ENCODE peak calls at places on chromosomes 3 and 15, in four cellular contexts. One of them, this sample, is unnamed.

GRCh38 chr3:37197810-37198371 is 23.5 kb upstream of the LRRFIP2 start:
- DNase-seq in right atrium auricular region: no peak
- DNase-seq in sigmoid colon: no peak
- DNase-seq in OCI-LY7: no peak
- DNase-seq in this sample: no peak

GRCh38 chr3:171028025-171028778 is 1.7 kb upstream of the SLC2A2 start:
- DNase-seq in right atrium auricular region: no peak
- DNase-seq in OCI-LY7: no peak
- DNase-seq in sigmoid colon: peak; percentile 74
- DNase-seq in this sample: no peak

GRCh38 chr3:29926391-29926790 is 645.5 kb downstream of the RBMS3 start:
- DNase-seq in sigmoid colon: no peak
- DNase-seq in OCI-LY7: no peak
- DNase-seq in right atrium auricular region: no peak
- DNase-seq in this sample: no peak

GRCh38 chr3:66490984-66491383 is 9.8 kb downstream of the LRIG1 start:
- DNase-seq in right atrium auricular region: no peak
- DNase-seq in OCI-LY7: peak; percentile 39
- DNase-seq in sigmoid colon: no peak
- DNase-seq in this sample: no peak

GRCh38 chr15:49830411-49830810 is 209.6 kb downstream of the DTWD1 start:
- DNase-seq in sigmoid colon: no peak
- DNase-seq in right atrium auricular region: no peak
- DNase-seq in OCI-LY7: no peak
- DNase-seq in this sample: no peak

GRCh38 chr3:104909721-104910120 is 457.0 kb upstream of the ALCAM start:
- DNase-seq in sigmoid colon: no peak
- DNase-seq in OCI-LY7: no peak
- DNase-seq in right atrium auricular region: no peak
- DNase-seq in this sample: no peak

GRCh38 chr3:195752538-195753331 is 32.0 kb downstream of the MUC20 start:
- DNase-seq in OCI-LY7: peak; percentile 16
- DNase-seq in right atrium auricular region: no peak
- DNase-seq in sigmoid colon: no peak
- DNase-seq in this sample: no peak

GRCh38 chr3:9452417-9452816 is 55.0 kb downstream of the SETD5 start:
- DNase-seq in right atrium auricular region: no peak
- DNase-seq in OCI-LY7: no peak
- DNase-seq in sigmoid colon: no peak
- DNase-seq in this sample: no peak

GRCh38 chr15:28104326-28104725 is 5.2 kb upstream of the OCA2 start:
- DNase-seq in sigmoid colon: peak; percentile 49
- DNase-seq in OCI-LY7: no peak
- DNase-seq in right atrium auricular region: no peak
- DNase-seq in this sample: no peak

GRCh38 chr15:92294759-92295158 is 98.9 kb upstream of the ST8SIA2 start:
- DNase-seq in OCI-LY7: no peak
- DNase-seq in right atrium auricular region: no peak
- DNase-seq in sigmoid colon: no peak
- DNase-seq in this sample: no peak

GRCh38 chr3:49911611-49912010 is 7.9 kb upstream of the MST1R start:
- DNase-seq in OCI-LY7: no peak
- DNase-seq in sigmoid colon: no peak
- DNase-seq in right atrium auricular region: no peak
- DNase-seq in this sample: no peak

GRCh38 chr15:83379574-83379973 is 67.6 kb upstream of the SH3GL3 start:
- DNase-seq in OCI-LY7: no peak
- DNase-seq in sigmoid colon: no peak
- DNase-seq in right atrium auricular region: no peak
- DNase-seq in this sample: no peak

GRCh38 chr3:142644502-142644901 is 48.3 kb downstream of the PLS1 start:
- DNase-seq in sigmoid colon: no peak
- DNase-seq in right atrium auricular region: no peak
- DNase-seq in OCI-LY7: no peak
- DNase-seq in this sample: no peak

GRCh38 chr3:69741057-69741830 is 2.0 kb downstream of the MITF start:
- DNase-seq in sigmoid colon: no peak
- DNase-seq in OCI-LY7: no peak
- DNase-seq in right atrium auricular region: no peak
- DNase-seq in this sample: no peak

GRCh38 chr3:139735191-139735590 is 57.4 kb upstream of the NMNAT3 start:
- DNase-seq in sigmoid colon: no peak
- DNase-seq in right atrium auricular region: no peak
- DNase-seq in OCI-LY7: no peak
- DNase-seq in this sample: no peak

GRCh38 chr3:112128843-112129727 is 4.0 kb downstream of the GCSAM start:
- DNase-seq in sigmoid colon: no peak
- DNase-seq in OCI-LY7: peak; percentile 96
- DNase-seq in right atrium auricular region: no peak
- DNase-seq in this sample: no peak

GRCh38 chr3:31800436-31800835 is 180.6 kb downstream of the OSBPL10 start:
- DNase-seq in OCI-LY7: no peak
- DNase-seq in right atrium auricular region: no peak
- DNase-seq in sigmoid colon: no peak
- DNase-seq in this sample: no peak

GRCh38 chr3:100335137-100335833 is 728 bp downstream of the NIT2 start:
- DNase-seq in OCI-LY7: peak; percentile 72
- DNase-seq in right atrium auricular region: no peak
- DNase-seq in sigmoid colon: no peak
- DNase-seq in this sample: no peak

DNA sequence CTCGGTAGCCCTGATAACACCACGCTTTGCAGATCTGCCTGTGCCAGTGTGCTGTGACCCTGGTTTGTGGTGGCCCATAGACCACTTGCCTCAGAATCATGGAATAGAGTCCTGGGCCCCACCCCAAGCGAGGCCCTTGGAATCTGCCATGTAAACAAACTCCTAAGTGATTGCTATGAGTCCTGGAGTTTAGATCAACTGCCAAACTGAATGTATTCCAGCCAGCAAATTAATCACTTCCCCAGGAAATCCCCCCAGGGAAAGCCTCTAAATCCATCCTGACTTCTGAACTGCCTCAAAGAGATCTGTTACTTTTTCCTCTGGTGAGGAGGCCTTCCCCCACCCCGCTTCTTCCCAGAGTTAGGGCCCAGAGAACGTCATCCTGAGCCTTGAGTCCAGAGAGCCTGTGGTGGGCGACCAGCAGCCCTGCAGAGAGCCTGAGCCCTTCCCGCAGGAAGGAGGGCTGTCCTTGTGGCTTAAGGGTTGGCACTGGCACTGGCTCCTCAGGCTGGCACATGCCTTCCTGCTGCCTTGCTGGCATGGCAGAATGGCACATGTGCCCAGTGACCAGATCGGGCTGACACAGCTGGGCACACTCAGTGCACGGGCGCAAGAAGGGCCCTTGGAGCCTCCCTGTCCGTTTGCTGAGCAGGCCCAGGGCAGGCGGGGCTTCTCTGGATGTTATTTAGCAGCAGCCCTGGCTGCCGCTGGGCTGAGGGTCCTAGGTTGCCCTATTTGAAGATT is 50.6 kb upstream of the PLXNA1 start:
- DNase-seq in right atrium auricular region: no peak
- DNase-seq in OCI-LY7: no peak
- DNase-seq in sigmoid colon: peak; percentile 56
- DNase-seq in this sample: no peak
- H3K27ac ChIP-seq in right atrium auricular region: no peak overlapping the region
- H3K27ac ChIP-seq in OCI-LY7: no peak overlapping the region
- H3K27ac ChIP-seq in sigmoid colon: no peak overlapping the region
- H3K27ac ChIP-seq in this sample: no peak overlapping the region

GRCh38 chr3:126358038-126358815 is 1.0 kb upstream of the KLF15 start:
- DNase-seq in sigmoid colon: peak; percentile 81
- DNase-seq in OCI-LY7: no peak
- DNase-seq in right atrium auricular region: no peak
- DNase-seq in this sample: peak; percentile 17
- H3K27ac ChIP-seq in sigmoid colon: peak overlapping the region; percentile 80
- H3K27ac ChIP-seq in OCI-LY7: no peak overlapping the region
- H3K27ac ChIP-seq in right atrium auricular region: peak overlapping the region; percentile 89
- H3K27ac ChIP-seq in this sample: peak overlapping the region; percentile 91

GRCh38 chr3:13487403-13487802 is 7.3 kb downstream of the HDAC11 start:
- DNase-seq in right atrium auricular region: no peak
- DNase-seq in sigmoid colon: no peak
- DNase-seq in OCI-LY7: no peak
- DNase-seq in this sample: no peak
- H3K27ac ChIP-seq in right atrium auricular region: peak overlapping the region; percentile 16
- H3K27ac ChIP-seq in sigmoid colon: no peak overlapping the region
- H3K27ac ChIP-seq in OCI-LY7: no peak overlapping the region
- H3K27ac ChIP-seq in this sample: no peak overlapping the region

GRCh38 chr15:90684281-90684680 is 32.9 kb upstream of the BLM start:
- DNase-seq in right atrium auricular region: no peak
- DNase-seq in OCI-LY7: no peak
- DNase-seq in sigmoid colon: no peak
- DNase-seq in this sample: no peak

GRCh38 chr15:90685688-90686434 is 31.3 kb upstream of the BLM start:
- DNase-seq in right atrium auricular region: no peak
- DNase-seq in sigmoid colon: no peak
- DNase-seq in OCI-LY7: no peak
- DNase-seq in this sample: no peak

GRCh38 chr15:90683371-90683770 is 33.8 kb upstream of the BLM start:
- DNase-seq in sigmoid colon: no peak
- DNase-seq in OCI-LY7: no peak
- DNase-seq in right atrium auricular region: no peak
- DNase-seq in this sample: no peak

GRCh38 chr15:90683876-90684275 is 33.3 kb upstream of the BLM start:
- DNase-seq in right atrium auricular region: no peak
- DNase-seq in OCI-LY7: no peak
- DNase-seq in sigmoid colon: no peak
- DNase-seq in this sample: no peak

GRCh38 chr15:90686435-90687218 is 30.5 kb upstream of the BLM start:
- DNase-seq in OCI-LY7: no peak
- DNase-seq in right atrium auricular region: no peak
- DNase-seq in sigmoid colon: no peak
- DNase-seq in this sample: no peak
- H3K27ac ChIP-seq in OCI-LY7: no peak overlapping the region
- H3K27ac ChIP-seq in right atrium auricular region: no peak overlapping the region
- H3K27ac ChIP-seq in sigmoid colon: no peak overlapping the region
- H3K27ac ChIP-seq in this sample: no peak overlapping the region

DNA sequence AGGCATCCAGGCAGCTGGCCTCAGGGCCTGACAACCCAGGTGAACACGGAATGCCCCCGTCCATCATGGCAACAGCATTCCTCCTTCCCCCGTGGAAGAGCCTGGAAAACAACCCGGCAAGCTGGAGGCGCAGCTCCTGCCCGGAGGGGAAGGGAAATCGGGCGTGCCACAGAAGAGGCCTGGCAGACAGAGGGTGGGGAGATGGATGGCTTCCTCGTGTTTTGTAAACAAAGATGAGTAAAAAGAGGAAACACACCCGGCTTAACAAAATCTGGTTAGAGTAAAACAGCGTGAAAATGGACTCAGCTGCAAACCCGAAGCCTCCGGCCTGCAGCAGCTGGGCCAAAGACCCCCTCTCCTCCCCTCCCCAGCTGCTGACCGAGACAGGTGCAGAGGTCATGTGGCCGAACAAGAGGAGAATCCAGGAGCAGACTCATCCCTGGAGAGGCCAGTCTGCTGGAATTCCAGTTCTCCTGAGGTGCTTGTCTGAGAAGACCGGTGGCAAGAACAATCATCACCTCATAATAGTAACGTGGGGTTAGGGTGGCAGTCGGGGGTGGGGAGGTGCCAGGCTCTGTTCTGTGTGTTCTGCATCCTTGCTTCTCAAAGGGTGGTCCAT is 15.3 kb downstream of the BMF start:
- DNase-seq in OCI-LY7: peak; percentile 61
- DNase-seq in sigmoid colon: peak; percentile 72
- DNase-seq in right atrium auricular region: no peak
- DNase-seq in this sample: no peak
- H3K27ac ChIP-seq in OCI-LY7: peak overlapping the region; percentile 40
- H3K27ac ChIP-seq in sigmoid colon: peak overlapping the region; percentile 94
- H3K27ac ChIP-seq in right atrium auricular region: peak overlapping the region; percentile 79
- H3K27ac ChIP-seq in this sample: peak overlapping the region; percentile 96

This sample was measured in tibial nerve.